ENCODE peak calls at places on chromosomes 13 and 19, in ten cellular contexts. L is amniotic epithelial cell; G is activated naive CD4-positive, alpha-beta T cell treated with anti-CD3 and anti-CD28 coated beads, Interleukin-2, amount 50 U/mL, for 16 hours; M is RWPE1; R is naive thymus-derived CD4-positive, alpha-beta T cell; W is CD8-positive, alpha-beta T cell; F is activated CD4-positive, alpha-beta T cell treated with anti-CD3 and anti-CD28 coated beads, Interleukin-2, amount 10 ng/mL, durations not matched to agents 7 days and 5 days; Y is neural progenitor cell; C is GM03348; B is EL. K is an unnamed sample.

GRCh38 chr13:100130930-100131511 is 42.1 kb downstream of the PCCA start:
- DNase-seq in G (no peak), F (no peak), L (no peak), W (no peak), B (no peak), C (no peak), Y (no peak), R (no peak), M (no peak), K (peak)

GRCh38 chr13:51324714-51325440 is 14.6 kb upstream of the SERPINE3 start:
- DNase-seq in W (no peak), M (no peak), F (no peak), B (no peak), Y (peak), G (no peak), L (no peak), R (no peak), C (no peak), K (no peak)

GRCh38 chr13:97567510-97568243 is 133.7 kb downstream of the RAP2A start:
- DNase-seq in L (peak), Y (no peak), G (no peak), M (peak), F (no peak), B (peak), R (no peak), W (no peak), C (peak), K (peak)

GRCh38 chr13:50589139-50589538 is 254.4 kb downstream of the DLEU7 start:
- DNase-seq in Y (no peak), B (peak), G (no peak), W (no peak), M (peak), F (no peak), L (peak), R (no peak), C (peak), K (peak)

GRCh38 chr19:43700368-43701015 is 15.4 kb upstream of the IRGC start:
- DNase-seq in B (peak), M (no peak), C (peak), W (no peak), L (peak), F (no peak), R (no peak), G (no peak), Y (peak), K (peak)

GRCh38 chr19:36140289-36141038 is 598 bp downstream of the CAPNS1 start:
- DNase-seq in M (peak), Y (peak), F (peak), W (no peak), B (peak), L (peak), R (peak), G (peak), C (peak), K (peak)

GRCh38 chr19:14366529-14366928 is 14.7 kb upstream of the ADGRE5 start:
- DNase-seq in C (peak), G (peak), F (peak), L (peak), B (peak), R (peak), W (peak), Y (peak), M (peak), K (peak)

GRCh38 chr19:39494661-39495060 is 4.1 kb upstream of the DLL3 start:
- DNase-seq in F (no peak), Y (no peak), C (no peak), R (no peak), W (no peak), G (no peak), B (no peak), L (no peak), M (no peak), K (no peak)

GRCh38 chr13:113915012-113915763 is 51.3 kb upstream of the GAS6 start:
- DNase-seq in C (no peak), F (no peak), Y (no peak), L (peak), W (no peak), R (no peak), M (no peak), G (no peak), B (no peak), K (no peak)

GRCh38 chr13:20407759-20408158 is 117.9 kb downstream of the CRYL1 start:
- DNase-seq in F (no peak), Y (no peak), B (no peak), L (no peak), G (no peak), C (no peak), M (no peak), W (no peak), R (no peak), K (no peak)

GRCh38 chr13:94073006-94073744 is 406.3 kb downstream of the DCT start:
- DNase-seq in F (no peak), L (peak), C (peak), B (peak), R (no peak), G (no peak), Y (no peak), M (no peak), W (no peak), K (peak)

GRCh38 chr13:50011461-50011860 is 3.8 kb upstream of the KCNRG start:
- DNase-seq in W (no peak), L (no peak), C (no peak), R (no peak), Y (no peak), G (no peak), B (no peak), M (no peak), F (no peak), K (no peak)

GRCh38 chr19:55257461-55258411 is 1.1 kb downstream of the PPP6R1 start:
- DNase-seq in L (peak), C (peak), M (peak), W (no peak), B (peak), F (peak), Y (peak), G (no peak), R (no peak), K (peak)

GRCh38 chr13:110126391-110126961 is 180.5 kb downstream of the COL4A1 start:
- DNase-seq in L (peak), M (peak), F (no peak), R (no peak), C (peak), B (peak), G (no peak), Y (peak), W (no peak), K (peak)

GRCh38 chr19:3061214-3062161 is 807 bp downstream of the TLE5 start:
- DNase-seq in W (peak), C (peak), L (no peak), G (peak), R (peak), F (peak), B (peak), M (peak), Y (no peak), K (peak)

GRCh38 chr13:112791662-112792440 is 102.0 kb downstream of the ATP11A start:
- DNase-seq in M (no peak), F (no peak), W (no peak), Y (no peak), C (no peak), R (no peak), B (no peak), L (peak), G (no peak), K (no peak)

GRCh38 chr13:95261956-95262355 is 39.3 kb downstream of the ABCC4 start:
- DNase-seq in F (no peak), W (no peak), M (no peak), B (no peak), Y (no peak), C (no peak), L (no peak), R (no peak), G (no peak), K (no peak)

GRCh38 chr19:57813919-57814504 is 701 bp downstream of the ZNF552 start:
- DNase-seq in R (no peak), F (no peak), B (peak), C (no peak), Y (no peak), W (no peak), M (peak), G (no peak), L (no peak), K (peak)

GRCh38 chr19:39074942-39075341 is 9.2 kb upstream of the ACP7 start:
- DNase-seq in L (no peak), G (no peak), W (no peak), F (no peak), B (no peak), R (no peak), Y (no peak), C (no peak), M (no peak), K (no peak)

GRCh38 chr19:57648336-57649003 is 15.5 kb downstream of the ZNF211 start:
- DNase-seq in C (no peak), Y (no peak), R (no peak), L (no peak), W (no peak), M (no peak), F (no peak), G (no peak), B (no peak), K (no peak)

GRCh38 chr19:11421607-11422098 is 2.5 kb upstream of the RGL3 start:
- DNase-seq in B (peak), W (no peak), R (peak), M (peak), L (peak), F (peak), G (peak), C (no peak), Y (peak), K (peak)

GRCh38 chr13:64234255-64234654 is 2818.6 kb upstream of the PCDH20 start:
- DNase-seq in M (no peak), L (peak), F (no peak), G (no peak), R (no peak), B (peak), Y (no peak), W (no peak), C (peak), K (no peak)

GRCh38 chr13:91158015-91158390 is 189.5 kb upstream of the MIR17HG start:
- DNase-seq in W (no peak), Y (no peak), R (no peak), M (no peak), F (no peak), B (no peak), C (no peak), L (no peak), G (no peak), K (no peak)

GRCh38 chr13:26880741-26881140 is 120.2 kb upstream of the GPR12 start:
- DNase-seq in C (peak), R (no peak), Y (no peak), W (no peak), L (no peak), B (no peak), F (no peak), G (no peak), M (no peak), K (peak)

GRCh38 chr13:95153647-95154405 is 147.4 kb downstream of the ABCC4 start:
- DNase-seq in Y (no peak), G (no peak), W (no peak), L (peak), R (no peak), F (no peak), M (no peak), C (no peak), B (no peak), K (peak)

GRCh38 chr13:91922969-91923592 is 524.7 kb downstream of the GPC5 start:
- DNase-seq in C (no peak), F (no peak), W (no peak), R (no peak), G (no peak), L (peak), Y (peak), M (no peak), B (no peak), K (no peak)

GRCh38 chr19:39276740-39277139 is 8.5 kb downstream of the IFNL2 start:
- DNase-seq in R (no peak), F (no peak), C (no peak), W (no peak), L (no peak), M (no peak), B (no peak), G (no peak), Y (no peak), K (no peak)

GRCh38 chr13:27341616-27342015 is 71.0 kb downstream of the RASL11A start:
- DNase-seq in C (no peak), W (no peak), L (peak), F (no peak), M (no peak), B (no peak), G (no peak), R (no peak), Y (no peak), K (no peak)

GRCh38 chr13:110298566-110299321 is 8.2 kb downstream of the COL4A1 start:
- DNase-seq in W (no peak), Y (no peak), B (no peak), F (no peak), G (no peak), L (peak), M (no peak), C (no peak), R (no peak), K (no peak)

GRCh38 chr13:34207334-34207733 is 389.4 kb downstream of the RFC3 start:
- DNase-seq in B (peak), G (no peak), Y (no peak), F (no peak), W (no peak), C (peak), L (peak), M (peak), R (no peak), K (peak)